ENCODE peak calls at places on chromosomes 7 and 10, in ten cellular contexts. W, T, B, A, G, N, D, L, R and Z are unnamed samples.

GRCh38 chr7:85286449-85286848 is 99.6 kb upstream of the SEMA3D start:
- DNase-seq in W (no peak), T (no peak), B (no peak), A (no peak), G (peak), N (no peak), D (no peak), L (no peak), R (no peak), Z (no peak)

GRCh38 chr10:29204119-29204518 is 84.8 kb upstream of the LYZL1 start:
- DNase-seq in W (no peak), T (no peak), B (no peak), A (no peak), G (peak), N (no peak), D (no peak), L (peak), R (no peak), Z (no peak)

GRCh38 chr10:126135177-126135576 is 238.8 kb downstream of the FANK1 start:
- DNase-seq in W (no peak), T (no peak), B (no peak), A (no peak), G (peak), N (no peak), D (no peak), L (no peak), R (no peak), Z (no peak)

GRCh38 chr7:90455163-90456030 is 14.0 kb upstream of the PTTG1IP2 start:
- DNase-seq in W (no peak), T (no peak), B (no peak), A (no peak), G (peak), N (no peak), D (no peak), L (peak), R (peak), Z (no peak)

GRCh38 chr10:32326119-32326518 is 20.8 kb downstream of the EPC1 start:
- DNase-seq in W (no peak), T (no peak), B (no peak), A (no peak), G (no peak), N (no peak), D (no peak), L (no peak), R (no peak), Z (no peak)

GRCh38 chr10:73338801-73339368 is 19.8 kb downstream of the CFAP70 start:
- DNase-seq in W (no peak), T (no peak), B (no peak), A (no peak), G (no peak), N (no peak), D (no peak), L (no peak), R (no peak), Z (no peak)

GRCh38 chr10:6218692-6219493 is 16.2 kb downstream of the PFKFB3 start:
- DNase-seq in W (no peak), T (no peak), B (no peak), A (no peak), G (no peak), N (no peak), D (no peak), L (no peak), R (peak), Z (no peak)

GRCh38 chr7:69232445-69233376 is 365.6 kb upstream of the AUTS2 start:
- DNase-seq in W (no peak), T (no peak), B (no peak), A (no peak), G (peak), N (no peak), D (no peak), L (peak), R (no peak), Z (no peak)

GRCh38 chr7:90648834-90649233 is 52.7 kb downstream of the CDK14 start:
- DNase-seq in W (no peak), T (no peak), B (no peak), A (no peak), G (no peak), N (no peak), D (no peak), L (no peak), R (no peak), Z (no peak)

GRCh38 chr10:97422921-97423420 is 3.0 kb upstream of the PGAM1 start:
- DNase-seq in W (no peak), T (no peak), B (no peak), A (no peak), G (no peak), N (no peak), D (no peak), L (no peak), R (peak), Z (no peak)

GRCh38 chr7:25662881-25663588 is 434.7 kb upstream of the NPVF start:
- DNase-seq in W (no peak), T (no peak), B (no peak), A (peak), G (no peak), N (no peak), D (no peak), L (no peak), R (no peak), Z (no peak)

GRCh38 chr10:119658274-119658673 is 7.1 kb downstream of the BAG3 start:
- DNase-seq in W (no peak), T (peak), B (peak), A (peak), G (peak), N (peak), D (no peak), L (peak), R (peak), Z (no peak)

GRCh38 chr10:91592282-91593020 is 40.4 kb downstream of the PPP1R3C start:
- DNase-seq in W (no peak), T (no peak), B (no peak), A (no peak), G (no peak), N (no peak), D (no peak), L (no peak), R (no peak), Z (no peak)

GRCh38 chr7:152137476-152138025 is 112.1 kb downstream of the GALNT11 start:
- DNase-seq in W (no peak), T (no peak), B (no peak), A (no peak), G (no peak), N (no peak), D (no peak), L (no peak), R (peak), Z (no peak)

GRCh38 chr10:12909182-12909835 is 92.2 kb downstream of the CCDC3 start:
- DNase-seq in W (no peak), T (no peak), B (no peak), A (no peak), G (no peak), N (no peak), D (no peak), L (no peak), R (no peak), Z (no peak)

GRCh38 chr7:116952640-116953371 is 495 bp upstream of the ST7 start:
- DNase-seq in W (no peak), T (peak), B (peak), A (peak), G (peak), N (no peak), D (no peak), L (peak), R (peak), Z (no peak)

GRCh38 chr10:130171196-130171595 is 35.0 kb downstream of the GLRX3 start:
- DNase-seq in W (no peak), T (no peak), B (no peak), A (no peak), G (no peak), N (no peak), D (no peak), L (no peak), R (no peak), Z (no peak)